ENCODE peak calls at places on chromosomes 5 and 9, in five cellular contexts. O is NCI-H774; P is Caco-2; I is stimulated activated CD8-positive, alpha-beta memory T cell treated with anti-CD3 and anti-CD28 coated beads, Interleukin-15, amount 100 ng/mL, for 24 hours; C is CD4-positive, alpha-beta memory T cell. N is an unnamed sample.

GRCh38 chr9:20355022-20355421 is 267.3 kb downstream of the MLLT3 start:
- DNase-seq in C (no peak), I (no peak), O (no peak), P (no peak), N (no peak)

GRCh38 chr9:116365056-116365471 is 211.5 kb downstream of the PAPPA start:
- DNase-seq in O (no peak), I (no peak), P (no peak), C (no peak), N (no peak)

GRCh38 chr5:219492-219891 is 1.4 kb downstream of the SDHA start:
- DNase-seq in C (peak), O (no peak), I (no peak), P (no peak), N (no peak)

GRCh38 chr5:136032564-136032963 is 3.8 kb downstream of the TGFBI start:
- DNase-seq in P (no peak), I (no peak), C (no peak), O (no peak), N (no peak)

GRCh38 chr9:136687721-136688223 is 515 bp upstream of the AGPAT2 start:
- DNase-seq in C (no peak), I (no peak), O (peak), P (no peak), N (no peak)

GRCh38 chr5:103772248-103772647 is 209.7 kb upstream of the NUDT12 start:
- DNase-seq in P (no peak), C (no peak), I (no peak), O (no peak), N (no peak)

GRCh38 chr5:142860291-142860690 is 90.1 kb downstream of the ARHGAP26 start:
- DNase-seq in I (no peak), P (no peak), O (no peak), C (no peak), N (no peak)

GRCh38 chr9:135103931-135104639 is 16.6 kb downstream of the OLFM1 start:
- DNase-seq in C (no peak), O (no peak), I (no peak), P (no peak), N (no peak)

GRCh38 chr9:132418743-132419363 is 8.8 kb downstream of the CFAP77 start:
- DNase-seq in O (peak), I (no peak), C (no peak), P (no peak), N (no peak)

GRCh38 chr5:7852542-7852941 is 1.6 kb upstream of the CFAP90 start:
- DNase-seq in O (no peak), P (no peak), I (no peak), C (no peak), N (no peak)

GRCh38 chr9:121785673-121786542 is 134.5 kb downstream of the DAB2IP start:
- DNase-seq in I (no peak), O (no peak), P (no peak), C (no peak), N (no peak)

GRCh38 chr5:136006767-136007251 is 22.0 kb upstream of the TGFBI start:
- DNase-seq in O (no peak), C (no peak), I (no peak), P (no peak), N (no peak)

N was measured in HuH-7.5.